ENCODE peak calls at places on chromosomes 2 and 18, in nine cellular contexts. One of them, this sample, is unnamed.

GRCh38 chr2:99255491-99256318 is at the start of gene LYG2:
- DNase-seq in fibroblast of pulmonary artery: no peak
- DNase-seq in mucosa of gallbladder: no peak
- DNase-seq in AG20443: no peak
- DNase-seq in WTC11: no peak
- DNase-seq in HTR-8/SVneo: no peak
- DNase-seq in ovary: no peak
- DNase-seq in activated gamma-delta T cell: no peak
- DNase-seq in neural crest cell: no peak
- DNase-seq in this sample: no peak

GRCh38 chr2:98029718-98030222 is 34.0 kb upstream of the TMEM131 start:
- DNase-seq in fibroblast of pulmonary artery: no peak
- DNase-seq in mucosa of gallbladder: no peak
- DNase-seq in AG20443: no peak
- DNase-seq in WTC11: no peak
- DNase-seq in HTR-8/SVneo: no peak
- DNase-seq in ovary: no peak
- DNase-seq in activated gamma-delta T cell: no peak
- DNase-seq in neural crest cell: no peak
- DNase-seq in this sample: no peak

GRCh38 chr18:46481048-46481846 is 175.8 kb downstream of the LOXHD1 start:
- DNase-seq in fibroblast of pulmonary artery: peak
- DNase-seq in mucosa of gallbladder: peak
- DNase-seq in AG20443: peak
- DNase-seq in WTC11: peak
- DNase-seq in HTR-8/SVneo: peak
- DNase-seq in ovary: no peak
- DNase-seq in activated gamma-delta T cell: no peak
- DNase-seq in neural crest cell: peak
- DNase-seq in this sample: peak

GRCh38 chr2:206585335-206585734 is 57.0 kb upstream of the FAM237A start:
- DNase-seq in fibroblast of pulmonary artery: peak
- DNase-seq in mucosa of gallbladder: no peak
- DNase-seq in AG20443: no peak
- DNase-seq in WTC11: no peak
- DNase-seq in HTR-8/SVneo: no peak
- DNase-seq in ovary: no peak
- DNase-seq in activated gamma-delta T cell: no peak
- DNase-seq in neural crest cell: no peak
- DNase-seq in this sample: no peak

GRCh38 chr18:42192251-42193248 is 237.5 kb downstream of the PIK3C3 start:
- DNase-seq in fibroblast of pulmonary artery: peak
- DNase-seq in mucosa of gallbladder: no peak
- DNase-seq in AG20443: no peak
- DNase-seq in WTC11: no peak
- DNase-seq in HTR-8/SVneo: no peak
- DNase-seq in ovary: no peak
- DNase-seq in activated gamma-delta T cell: no peak
- DNase-seq in neural crest cell: no peak
- DNase-seq in this sample: peak

GRCh38 chr2:166104773-166105172 is 23.0 kb downstream of the SCN1A start:
- DNase-seq in fibroblast of pulmonary artery: peak
- DNase-seq in mucosa of gallbladder: no peak
- DNase-seq in AG20443: no peak
- DNase-seq in WTC11: no peak
- DNase-seq in HTR-8/SVneo: no peak
- DNase-seq in ovary: no peak
- DNase-seq in activated gamma-delta T cell: no peak
- DNase-seq in neural crest cell: no peak
- DNase-seq in this sample: no peak

GRCh38 chr2:75667884-75668283 is 21.3 kb downstream of the MRPL19 start:
- DNase-seq in fibroblast of pulmonary artery: no peak
- DNase-seq in mucosa of gallbladder: no peak
- DNase-seq in AG20443: no peak
- DNase-seq in WTC11: no peak
- DNase-seq in HTR-8/SVneo: no peak
- DNase-seq in ovary: no peak
- DNase-seq in activated gamma-delta T cell: no peak
- DNase-seq in neural crest cell: no peak
- DNase-seq in this sample: no peak

GRCh38 chr2:160566717-160567116 is 73.1 kb upstream of the RBMS1 start:
- DNase-seq in fibroblast of pulmonary artery: peak
- DNase-seq in mucosa of gallbladder: no peak
- DNase-seq in AG20443: peak
- DNase-seq in WTC11: no peak
- DNase-seq in HTR-8/SVneo: no peak
- DNase-seq in ovary: no peak
- DNase-seq in activated gamma-delta T cell: no peak
- DNase-seq in neural crest cell: no peak
- DNase-seq in this sample: no peak

GRCh38 chr2:9114457-9114856 is 92.2 kb upstream of the ASAP2 start:
- DNase-seq in fibroblast of pulmonary artery: no peak
- DNase-seq in mucosa of gallbladder: no peak
- DNase-seq in AG20443: no peak
- DNase-seq in WTC11: no peak
- DNase-seq in HTR-8/SVneo: no peak
- DNase-seq in ovary: no peak
- DNase-seq in activated gamma-delta T cell: no peak
- DNase-seq in neural crest cell: no peak
- DNase-seq in this sample: peak

GRCh38 chr2:133760366-133760765 is 192.1 kb upstream of the NCKAP5 start:
- DNase-seq in fibroblast of pulmonary artery: no peak
- DNase-seq in mucosa of gallbladder: no peak
- DNase-seq in AG20443: no peak
- DNase-seq in WTC11: no peak
- DNase-seq in HTR-8/SVneo: peak
- DNase-seq in ovary: no peak
- DNase-seq in activated gamma-delta T cell: no peak
- DNase-seq in neural crest cell: no peak
- DNase-seq in this sample: no peak

GRCh38 chr2:191158179-191158578 is 7.4 kb upstream of the STAT4 start:
- DNase-seq in fibroblast of pulmonary artery: no peak
- DNase-seq in mucosa of gallbladder: no peak
- DNase-seq in AG20443: no peak
- DNase-seq in WTC11: no peak
- DNase-seq in HTR-8/SVneo: no peak
- DNase-seq in ovary: no peak
- DNase-seq in activated gamma-delta T cell: no peak
- DNase-seq in neural crest cell: no peak
- DNase-seq in this sample: no peak

GRCh38 chr2:226185613-226186211 is 613.9 kb downstream of the IRS1 start:
- DNase-seq in fibroblast of pulmonary artery: peak
- DNase-seq in mucosa of gallbladder: no peak
- DNase-seq in AG20443: peak
- DNase-seq in WTC11: no peak
- DNase-seq in HTR-8/SVneo: peak
- DNase-seq in ovary: no peak
- DNase-seq in activated gamma-delta T cell: no peak
- DNase-seq in neural crest cell: no peak
- DNase-seq in this sample: no peak

GRCh38 chr2:74385396-74385795 is 5.3 kb upstream of the DCTN1 start:
- DNase-seq in fibroblast of pulmonary artery: no peak
- DNase-seq in mucosa of gallbladder: no peak
- DNase-seq in AG20443: no peak
- DNase-seq in WTC11: no peak
- DNase-seq in HTR-8/SVneo: no peak
- DNase-seq in ovary: no peak
- DNase-seq in activated gamma-delta T cell: no peak
- DNase-seq in neural crest cell: no peak
- DNase-seq in this sample: no peak

GRCh38 chr2:23435250-23436035 is 50.5 kb downstream of the KLHL29 start:
- DNase-seq in fibroblast of pulmonary artery: no peak
- DNase-seq in mucosa of gallbladder: no peak
- DNase-seq in AG20443: no peak
- DNase-seq in WTC11: no peak
- DNase-seq in HTR-8/SVneo: no peak
- DNase-seq in ovary: no peak
- DNase-seq in activated gamma-delta T cell: no peak
- DNase-seq in neural crest cell: no peak
- DNase-seq in this sample: no peak

GRCh38 chr18:25786778-25787177 is 303.6 kb downstream of the SS18 start:
- DNase-seq in fibroblast of pulmonary artery: peak
- DNase-seq in mucosa of gallbladder: no peak
- DNase-seq in AG20443: peak
- DNase-seq in WTC11: no peak
- DNase-seq in HTR-8/SVneo: peak
- DNase-seq in ovary: no peak
- DNase-seq in activated gamma-delta T cell: no peak
- DNase-seq in neural crest cell: no peak
- DNase-seq in this sample: peak

GRCh38 chr18:78295271-78295670 is 684.3 kb upstream of the SALL3 start:
- DNase-seq in fibroblast of pulmonary artery: no peak
- DNase-seq in mucosa of gallbladder: no peak
- DNase-seq in AG20443: no peak
- DNase-seq in WTC11: no peak
- DNase-seq in HTR-8/SVneo: no peak
- DNase-seq in ovary: no peak
- DNase-seq in activated gamma-delta T cell: no peak
- DNase-seq in neural crest cell: no peak
- DNase-seq in this sample: no peak

This sample was measured in RKO.